ENCODE peak calls at places on chromosomes 2 and 18, in four cellular contexts. K is mesendoderm, H is fibroblast of lung, P is PC-3. R is an unnamed sample.

GRCh38 chr18:40925071-40925541 is 1029.9 kb upstream of the PIK3C3 start:
- DNase-seq in K (no peak), H (peak; percentile 6), P (no peak), R (no peak)

GRCh38 chr2:174753038-174753633 is 11.1 kb downstream of the CHRNA1 start:
- DNase-seq in K (no peak), H (no peak), P (peak; percentile 7), R (no peak)

GRCh38 chr18:74944676-74945075 is 264.3 kb downstream of the PTGR3 start:
- DNase-seq in K (no peak), H (peak; percentile 28), P (peak; percentile 78), R (peak; percentile 18)

GRCh38 chr2:222440670-222441422 is 16.5 kb downstream of the SGPP2 start:
- DNase-seq in K (peak; percentile 39), H (peak; percentile 84), P (peak; percentile 8), R (peak; percentile 83)

GRCh38 chr2:197838036-197838435 is 33.6 kb downstream of the PLCL1 start:
- DNase-seq in K (no peak), H (peak; percentile 48), P (no peak), R (peak; percentile 26)

GRCh38 chr18:59488899-59489298 is 129.8 kb upstream of the LMAN1 start:
- DNase-seq in K (no peak), H (no peak), P (no peak), R (no peak)

GRCh38 chr18:50870138-50870845 is 8.6 kb upstream of the ME2 start:
- DNase-seq in K (no peak), H (peak; percentile 85), P (peak; percentile 71), R (peak; percentile 74)

GRCh38 chr2:101616411-101616810 is 81.1 kb upstream of the MAP4K4 start:
- DNase-seq in K (no peak), H (peak; percentile 49), P (no peak), R (peak; percentile 32)

GRCh38 chr2:240701736-240702639 is 10.3 kb downstream of the AQP12A start:
- DNase-seq in K (no peak), H (no peak), P (no peak), R (no peak)

GRCh38 chr2:134234535-134234934 is 19.3 kb upstream of the MGAT5 start:
- DNase-seq in K (peak; percentile 31), H (no peak), P (no peak), R (no peak)

GRCh38 chr2:240556553-240557100 is 1.2 kb downstream of the ANKMY1 start:
- DNase-seq in K (peak; percentile 86), H (peak; percentile 39), P (peak; percentile 36), R (no peak)

GRCh38 chr2:100865819-100866462 is 46.0 kb downstream of the NPAS2 start:
- DNase-seq in K (no peak), H (peak; percentile 48), P (peak; percentile 91), R (no peak)

GRCh38 chr2:20755132-20755800 is 67.6 kb downstream of the LDAH start:
- DNase-seq in K (no peak), H (no peak), P (no peak), R (no peak)

GRCh38 chr2:94958245-94958644 is 67.3 kb upstream of the MAL start:
- DNase-seq in K (no peak), H (no peak), P (no peak), R (no peak)

GRCh38 chr18:35661483-35662146 is 80.1 kb downstream of the GALNT1 start:
- DNase-seq in K (peak; percentile 24), H (peak; percentile 4), P (no peak), R (no peak)

GRCh38 chr2:121071058-121071504 is 213.9 kb downstream of the TFCP2L1 start:
- DNase-seq in K (peak; percentile 62), H (peak; percentile 13), P (peak; percentile 75), R (no peak)

GRCh38 chr2:119469661-119470297 is 38.1 kb downstream of the TMEM37 start:
- DNase-seq in K (no peak), H (no peak), P (no peak), R (no peak)

GRCh38 chr2:197073701-197074433 is 147.4 kb upstream of the PGAP1 start:
- DNase-seq in K (no peak), H (peak; percentile 72), P (no peak), R (peak; percentile 67)

GRCh38 chr2:227876536-227876882 is 5.1 kb downstream of the DAW1 start:
- DNase-seq in K (no peak), H (peak; percentile 58), P (peak; percentile 83), R (no peak)

GRCh38 chr2:205835251-205835900 is 153.1 kb downstream of the NRP2 start:
- DNase-seq in K (no peak), H (peak; percentile 70), P (no peak), R (peak; percentile 74)

GRCh38 chr2:128346811-128347558 is 28.3 kb upstream of the HS6ST1 start:
- DNase-seq in K (no peak), H (no peak), P (no peak), R (no peak)

GRCh38 chr2:125405816-125406215 is 1250.1 kb upstream of the GYPC start:
- DNase-seq in K (peak; percentile 84), H (peak; percentile 94), P (peak; percentile 81), R (peak; percentile 92)

GRCh38 chr2:198314559-198315153 is 510.3 kb downstream of the PLCL1 start:
- DNase-seq in K (peak; percentile 74), H (peak; percentile 53), P (peak; percentile 57), R (peak; percentile 31)

GRCh38 chr18:31426021-31426420 is 21.5 kb upstream of the DSG3 start:
- DNase-seq in K (no peak), H (no peak), P (no peak), R (no peak)

GRCh38 chr2:225411452-225411851 is 11.9 kb downstream of the NYAP2 start:
- DNase-seq in K (peak; percentile 26), H (no peak), P (peak; percentile 29), R (no peak)

GRCh38 chr2:72035518-72036172 is 112.0 kb downstream of the CYP26B1 start:
- DNase-seq in K (no peak), H (peak; percentile 59), P (no peak), R (peak; percentile 48)

GRCh38 chr2:9799729-9800632 is 43.3 kb upstream of the TAF1B start:
- DNase-seq in K (peak; percentile 93), H (peak; percentile 65), P (peak; percentile 93), R (peak; percentile 44)

GRCh38 chr18:24271381-24272331 is 126.0 kb downstream of the OSBPL1A start:
- DNase-seq in K (peak; percentile 98), H (peak; percentile 84), P (peak; percentile 72), R (peak; percentile 73)

GRCh38 chr2:80499095-80499494 is 194.5 kb upstream of the LRRTM1 start:
- DNase-seq in K (peak; percentile 18), H (peak; percentile 53), P (peak; percentile 56), R (peak; percentile 31)

GRCh38 chr2:167487728-167488127 is 599.4 kb downstream of the XIRP2 start:
- DNase-seq in K (no peak), H (no peak), P (no peak), R (no peak)

GRCh38 chr2:50751255-50752069 is 280.5 kb downstream of the NRXN1 start:
- DNase-seq in K (no peak), H (peak; percentile 80), P (peak; percentile 9), R (peak; percentile 78)

GRCh38 chr2:205751621-205752031 is 69.3 kb downstream of the NRP2 start:
- DNase-seq in K (no peak), H (peak; percentile 69), P (peak; percentile 50), R (peak; percentile 66)

GRCh38 chr2:69237070-69237670 is 149.9 kb downstream of the GFPT1 start:
- DNase-seq in K (no peak), H (no peak), P (no peak), R (no peak)

GRCh38 chr2:62404948-62405347 is 101.0 kb downstream of the TMEM17 start:
- DNase-seq in K (no peak), H (no peak), P (no peak), R (no peak)

GRCh38 chr2:62406573-62407043 is 99.4 kb downstream of the TMEM17 start:
- DNase-seq in K (no peak), H (no peak), P (no peak), R (no peak)

GRCh38 chr2:62409442-62409841 is 96.6 kb downstream of the TMEM17 start:
- DNase-seq in K (no peak), H (peak; percentile 51), P (peak; percentile 46), R (peak; percentile 30)

GRCh38 chr2:62407838-62408589 is 98.0 kb downstream of the TMEM17 start:
- DNase-seq in K (peak; percentile 22), H (no peak), P (no peak), R (no peak)

DNA sequence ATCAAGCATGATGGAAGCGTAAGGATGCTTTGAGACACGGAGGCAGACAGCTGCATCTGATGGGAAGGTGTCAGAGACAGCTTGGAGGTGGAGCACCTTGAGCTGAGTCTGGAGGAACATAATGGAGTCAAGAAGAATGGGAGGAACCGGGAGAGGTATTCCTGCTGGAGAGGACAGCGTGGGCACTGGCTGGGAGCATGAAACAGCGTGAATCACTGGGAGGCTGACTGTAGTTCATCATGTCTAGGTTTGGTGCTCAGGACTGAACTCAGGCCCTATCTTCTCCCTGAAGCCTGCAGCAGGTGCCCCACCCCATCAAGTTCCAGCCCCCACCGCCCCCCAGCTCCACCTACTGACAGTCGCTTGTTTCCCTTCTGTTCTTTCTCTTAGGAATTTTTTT is 98.6 kb downstream of the TMEM17 start:
- DNase-seq in K (no peak), H (no peak), P (no peak), R (no peak)
- H3K4me2 ChIP-seq in K (no peak overlapping the region), H (no peak overlapping the region), P (no peak overlapping the region), R (no peak overlapping the region)

GRCh38 chr2:218005028-218005427 is 2.2 kb upstream of the TNS1 start:
- DNase-seq in K (no peak), H (no peak), P (no peak), R (no peak)

GRCh38 chr2:218002103-218002502 is 692 bp downstream of the TNS1 start:
- DNase-seq in K (no peak), H (no peak), P (no peak), R (no peak)

GRCh38 chr2:218003994-218004419 is 1.2 kb upstream of the TNS1 start:
- DNase-seq in K (no peak), H (peak; percentile 99), P (no peak), R (peak; percentile 98)

GRCh38 chr2:218002792-218003191 is at the start of gene TNS1:
- DNase-seq in K (no peak), H (peak; percentile 61), P (no peak), R (peak; percentile 40)

GRCh38 chr2:218003265-218003950 is 613 bp upstream of the TNS1 start:
- DNase-seq in K (no peak), H (peak; percentile 71), P (no peak), R (peak; percentile 51)
- H3K4me3 ChIP-seq in K (no peak overlapping the region), H (no peak overlapping the region), P (no peak overlapping the region), R (no peak overlapping the region)

GRCh38 chr18:49178736-49179135 is 228.0 kb upstream of the SMAD7 start:
- DNase-seq in K (peak; percentile 23), H (no peak), P (peak; percentile 12), R (no peak)
- H3K4me2 ChIP-seq in K (no peak overlapping the region), H (no peak overlapping the region), P (no peak overlapping the region), R (no peak overlapping the region)

DNA sequence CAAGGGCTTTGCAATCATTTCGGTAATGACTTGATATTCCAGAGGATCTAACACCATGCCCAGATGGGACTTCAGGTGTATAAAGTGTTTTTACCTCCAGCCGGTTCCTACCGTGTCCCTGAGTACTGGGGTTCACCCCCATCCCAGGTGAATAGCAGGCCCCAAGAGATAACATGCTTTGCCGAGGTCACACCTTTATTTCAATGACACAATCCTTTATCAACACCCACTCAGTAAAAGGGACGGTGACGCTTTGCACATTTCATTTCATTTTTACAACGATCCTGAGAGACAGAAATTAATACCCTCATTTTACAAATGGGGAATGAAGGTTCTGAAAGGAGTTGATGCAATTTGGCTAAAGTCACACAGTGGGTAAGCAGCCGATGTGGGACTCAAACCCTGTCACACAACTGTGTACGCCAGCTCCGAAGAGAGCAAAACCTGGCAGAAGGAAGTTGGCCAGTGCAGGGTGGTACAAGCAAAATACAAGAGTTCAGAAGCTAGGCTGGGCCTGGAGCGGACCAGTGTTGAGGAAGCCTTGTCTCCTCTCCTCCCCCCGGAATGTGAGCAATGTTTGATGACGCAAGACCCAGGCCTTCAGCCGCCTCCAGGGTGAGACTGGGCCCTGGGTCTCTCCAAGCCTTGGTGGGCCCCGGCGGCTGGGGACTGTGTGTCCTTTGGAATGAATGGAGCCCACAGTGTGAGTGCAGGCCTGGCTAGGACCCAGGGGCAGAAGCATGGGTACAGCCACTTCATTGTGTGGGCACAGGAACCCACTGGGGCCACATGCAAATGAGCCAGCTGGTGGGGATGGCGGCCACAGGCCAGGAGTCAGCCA is 139.6 kb upstream of the MYCN start:
- DNase-seq in K (peak; percentile 92), H (no peak), P (no peak), R (no peak)
- H3K4me3 ChIP-seq in K (no peak overlapping the region), H (no peak overlapping the region), P (no peak overlapping the region), R (no peak overlapping the region)

R was measured in astrocyte.